ENCODE peak calls at places on chromosomes 2 and 18, in seven cellular contexts. One of them, this sample, is unnamed. For H3K4me1, the result is how much of the 10 kb centered on the place peaks cover.

GRCh38 chr2:71743995-71744675 is 290.8 kb downstream of the DYSF start:
- DNase-seq in upper lobe of right lung: no peak
- DNase-seq in iPS DF 6.9: no peak
- DNase-seq in heart right ventricle: no peak
- DNase-seq in aorta: no peak
- DNase-seq in left ventricle myocardium inferior: no peak
- DNase-seq in effector memory CD4-positive, alpha-beta T cell: no peak
- DNase-seq in this sample: no peak

GRCh38 chr2:101558740-101559508 is 84.0 kb upstream of the RFX8 start:
- DNase-seq in effector memory CD4-positive, alpha-beta T cell: no peak
- DNase-seq in left ventricle myocardium inferior: no peak
- DNase-seq in heart right ventricle: peak
- DNase-seq in iPS DF 6.9: no peak
- DNase-seq in upper lobe of right lung: no peak
- DNase-seq in aorta: no peak
- DNase-seq in this sample: no peak

GRCh38 chr2:170271340-170271739 is 93.4 kb downstream of the MYO3B start:
- DNase-seq in upper lobe of right lung: no peak
- DNase-seq in left ventricle myocardium inferior: peak
- DNase-seq in effector memory CD4-positive, alpha-beta T cell: no peak
- DNase-seq in heart right ventricle: no peak
- DNase-seq in aorta: no peak
- DNase-seq in iPS DF 6.9: no peak
- DNase-seq in this sample: peak

GRCh38 chr2:20684581-20685063 is 17.7 kb downstream of the GDF7 start:
- DNase-seq in effector memory CD4-positive, alpha-beta T cell: no peak
- DNase-seq in upper lobe of right lung: no peak
- DNase-seq in left ventricle myocardium inferior: no peak
- DNase-seq in heart right ventricle: no peak
- DNase-seq in aorta: no peak
- DNase-seq in iPS DF 6.9: no peak
- DNase-seq in this sample: no peak

GRCh38 chr2:178777577-178777976 is 29.6 kb downstream of the TTN start:
- DNase-seq in iPS DF 6.9: no peak
- DNase-seq in aorta: no peak
- DNase-seq in left ventricle myocardium inferior: no peak
- DNase-seq in effector memory CD4-positive, alpha-beta T cell: no peak
- DNase-seq in heart right ventricle: no peak
- DNase-seq in upper lobe of right lung: no peak
- DNase-seq in this sample: no peak

GRCh38 chr2:72138921-72139381 is 8.7 kb downstream of the CYP26B1 start:
- DNase-seq in upper lobe of right lung: no peak
- DNase-seq in heart right ventricle: no peak
- DNase-seq in effector memory CD4-positive, alpha-beta T cell: no peak
- DNase-seq in iPS DF 6.9: no peak
- DNase-seq in aorta: peak
- DNase-seq in left ventricle myocardium inferior: peak
- DNase-seq in this sample: peak

GRCh38 chr2:74935883-74936483 is 22.5 kb upstream of the POLE4 start:
- DNase-seq in left ventricle myocardium inferior: no peak
- DNase-seq in iPS DF 6.9: no peak
- DNase-seq in effector memory CD4-positive, alpha-beta T cell: no peak
- DNase-seq in heart right ventricle: no peak
- DNase-seq in aorta: no peak
- DNase-seq in upper lobe of right lung: no peak
- DNase-seq in this sample: no peak

GRCh38 chr2:188444106-188444835 is 152.6 kb downstream of the GULP1 start:
- DNase-seq in iPS DF 6.9: no peak
- DNase-seq in left ventricle myocardium inferior: no peak
- DNase-seq in heart right ventricle: no peak
- DNase-seq in aorta: no peak
- DNase-seq in effector memory CD4-positive, alpha-beta T cell: no peak
- DNase-seq in upper lobe of right lung: no peak
- DNase-seq in this sample: no peak

GRCh38 chr2:239540174-239540573 is 139.4 kb upstream of the HDAC4 start:
- DNase-seq in effector memory CD4-positive, alpha-beta T cell: no peak
- DNase-seq in heart right ventricle: no peak
- DNase-seq in left ventricle myocardium inferior: no peak
- DNase-seq in upper lobe of right lung: peak
- DNase-seq in aorta: peak
- DNase-seq in iPS DF 6.9: no peak
- DNase-seq in this sample: no peak

GRCh38 chr2:144426981-144427479 is 92.9 kb downstream of the ZEB2 start:
- DNase-seq in effector memory CD4-positive, alpha-beta T cell: no peak
- DNase-seq in heart right ventricle: no peak
- DNase-seq in upper lobe of right lung: no peak
- DNase-seq in left ventricle myocardium inferior: no peak
- DNase-seq in iPS DF 6.9: no peak
- DNase-seq in aorta: no peak
- DNase-seq in this sample: no peak

GRCh38 chr2:112629224-112629623 is 16.5 kb upstream of the SLC20A1 start:
- DNase-seq in upper lobe of right lung: no peak
- DNase-seq in iPS DF 6.9: no peak
- DNase-seq in heart right ventricle: no peak
- DNase-seq in aorta: no peak
- DNase-seq in effector memory CD4-positive, alpha-beta T cell: no peak
- DNase-seq in left ventricle myocardium inferior: no peak
- DNase-seq in this sample: no peak

GRCh38 chr2:112630268-112630667 is 15.5 kb upstream of the SLC20A1 start:
- DNase-seq in effector memory CD4-positive, alpha-beta T cell: no peak
- DNase-seq in iPS DF 6.9: no peak
- DNase-seq in left ventricle myocardium inferior: no peak
- DNase-seq in upper lobe of right lung: peak
- DNase-seq in aorta: no peak
- DNase-seq in heart right ventricle: no peak
- DNase-seq in this sample: no peak

GRCh38 chr2:112627060-112628040 is 18.4 kb upstream of the SLC20A1 start:
- DNase-seq in heart right ventricle: peak
- DNase-seq in effector memory CD4-positive, alpha-beta T cell: no peak
- DNase-seq in iPS DF 6.9: no peak
- DNase-seq in left ventricle myocardium inferior: peak
- DNase-seq in upper lobe of right lung: peak
- DNase-seq in aorta: no peak
- DNase-seq in this sample: peak

GRCh38 chr2:112626604-112627059 is 19.1 kb upstream of the SLC20A1 start:
- DNase-seq in effector memory CD4-positive, alpha-beta T cell: peak
- DNase-seq in heart right ventricle: peak
- DNase-seq in left ventricle myocardium inferior: peak
- DNase-seq in aorta: peak
- DNase-seq in iPS DF 6.9: no peak
- DNase-seq in upper lobe of right lung: peak
- DNase-seq in this sample: peak

DNA sequence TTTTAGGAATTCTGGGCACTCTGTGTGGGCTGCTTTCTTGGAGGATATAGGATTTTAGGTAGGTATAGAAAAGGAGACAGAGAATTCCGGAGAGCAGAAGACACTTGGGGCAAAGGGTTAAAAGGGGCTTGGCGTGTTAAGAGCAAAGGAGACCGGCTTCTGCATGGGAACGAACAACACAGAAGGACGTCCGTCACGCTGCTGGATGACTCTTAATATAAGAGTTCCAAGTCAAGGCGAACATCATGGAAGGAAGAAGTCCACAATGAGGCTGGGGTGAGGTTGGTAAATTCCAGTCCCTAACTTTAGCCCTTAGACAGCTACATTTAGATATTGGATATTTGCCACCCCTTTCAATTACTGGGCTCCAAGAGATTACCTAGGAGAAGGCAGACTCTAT is 15.9 kb upstream of the SLC20A1 start:
- DNase-seq in left ventricle myocardium inferior: no peak
- DNase-seq in aorta: no peak
- DNase-seq in effector memory CD4-positive, alpha-beta T cell: no peak
- DNase-seq in heart right ventricle: no peak
- DNase-seq in upper lobe of right lung: no peak
- DNase-seq in iPS DF 6.9: no peak
- DNase-seq in this sample: no peak
- H3K4me1 ChIP-seq in left ventricle myocardium inferior: under half
- H3K4me1 ChIP-seq in aorta: under half
- H3K4me1 ChIP-seq in effector memory CD4-positive, alpha-beta T cell: under half
- H3K4me1 ChIP-seq in heart right ventricle: under half
- H3K4me1 ChIP-seq in upper lobe of right lung: under half
- H3K4me1 ChIP-seq in iPS DF 6.9: under half
- H3K4me1 ChIP-seq in this sample: under half

GRCh38 chr18:45320724-45321123 is 294.6 kb upstream of the SLC14A2 start:
- DNase-seq in iPS DF 6.9: no peak
- DNase-seq in effector memory CD4-positive, alpha-beta T cell: no peak
- DNase-seq in heart right ventricle: no peak
- DNase-seq in upper lobe of right lung: no peak
- DNase-seq in aorta: no peak
- DNase-seq in left ventricle myocardium inferior: no peak
- DNase-seq in this sample: no peak
- H3K27ac ChIP-seq in iPS DF 6.9: no peak
- H3K27ac ChIP-seq in effector memory CD4-positive, alpha-beta T cell: no peak
- H3K27ac ChIP-seq in heart right ventricle: no peak
- H3K27ac ChIP-seq in upper lobe of right lung: no peak
- H3K27ac ChIP-seq in aorta: no peak
- H3K27ac ChIP-seq in left ventricle myocardium inferior: peak
- H3K27ac ChIP-seq in this sample: no peak

GRCh38 chr2:46705663-46706062 is 209.9 kb downstream of the MCFD2 start:
- DNase-seq in aorta: no peak
- DNase-seq in iPS DF 6.9: no peak
- DNase-seq in heart right ventricle: no peak
- DNase-seq in effector memory CD4-positive, alpha-beta T cell: no peak
- DNase-seq in left ventricle myocardium inferior: no peak
- DNase-seq in upper lobe of right lung: no peak
- DNase-seq in this sample: no peak
- H3K4me1 ChIP-seq in aorta: under half
- H3K4me1 ChIP-seq in iPS DF 6.9: under half
- H3K4me1 ChIP-seq in heart right ventricle: half or more
- H3K4me1 ChIP-seq in effector memory CD4-positive, alpha-beta T cell: under half
- H3K4me1 ChIP-seq in left ventricle myocardium inferior: half or more
- H3K4me1 ChIP-seq in upper lobe of right lung: half or more
- H3K4me1 ChIP-seq in this sample: under half

GRCh38 chr18:49137585-49137984 is 186.8 kb upstream of the SMAD7 start:
- DNase-seq in aorta: no peak
- DNase-seq in upper lobe of right lung: no peak
- DNase-seq in heart right ventricle: no peak
- DNase-seq in left ventricle myocardium inferior: no peak
- DNase-seq in iPS DF 6.9: no peak
- DNase-seq in effector memory CD4-positive, alpha-beta T cell: no peak
- DNase-seq in this sample: no peak

GRCh38 chr18:49137093-49137492 is 186.3 kb upstream of the SMAD7 start:
- DNase-seq in upper lobe of right lung: no peak
- DNase-seq in heart right ventricle: peak
- DNase-seq in iPS DF 6.9: no peak
- DNase-seq in aorta: no peak
- DNase-seq in left ventricle myocardium inferior: no peak
- DNase-seq in effector memory CD4-positive, alpha-beta T cell: no peak
- DNase-seq in this sample: no peak

GRCh38 chr18:49135871-49136270 is 185.1 kb upstream of the SMAD7 start:
- DNase-seq in iPS DF 6.9: no peak
- DNase-seq in aorta: no peak
- DNase-seq in upper lobe of right lung: no peak
- DNase-seq in heart right ventricle: no peak
- DNase-seq in left ventricle myocardium inferior: no peak
- DNase-seq in effector memory CD4-positive, alpha-beta T cell: no peak
- DNase-seq in this sample: no peak

DNA sequence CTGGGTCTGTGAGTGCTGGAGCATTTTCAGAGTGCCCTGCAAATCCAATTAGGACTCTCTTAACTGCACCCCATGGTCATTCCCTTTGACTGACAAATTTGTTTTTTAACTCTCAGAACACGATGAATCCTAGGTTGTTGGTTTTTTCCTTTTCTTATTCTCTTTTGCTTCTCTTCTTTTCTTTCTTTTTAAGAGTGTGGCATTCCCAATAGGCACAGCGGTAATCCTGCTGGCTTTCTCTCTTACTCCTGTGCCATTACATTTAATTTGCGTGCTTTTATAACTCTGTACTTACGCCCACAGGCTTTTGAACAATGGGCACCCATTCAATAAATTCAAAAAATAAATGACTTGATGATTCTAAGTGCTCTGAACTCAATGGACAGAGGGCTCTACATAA is 189.0 kb upstream of the SMAD7 start:
- DNase-seq in aorta: no peak
- DNase-seq in iPS DF 6.9: no peak
- DNase-seq in upper lobe of right lung: no peak
- DNase-seq in left ventricle myocardium inferior: no peak
- DNase-seq in effector memory CD4-positive, alpha-beta T cell: no peak
- DNase-seq in heart right ventricle: no peak
- DNase-seq in this sample: no peak
- H3K27ac ChIP-seq in aorta: no peak
- H3K27ac ChIP-seq in iPS DF 6.9: no peak
- H3K27ac ChIP-seq in upper lobe of right lung: no peak
- H3K27ac ChIP-seq in left ventricle myocardium inferior: no peak
- H3K27ac ChIP-seq in effector memory CD4-positive, alpha-beta T cell: no peak
- H3K27ac ChIP-seq in heart right ventricle: no peak
- H3K27ac ChIP-seq in this sample: no peak

GRCh38 chr18:27564066-27564465 is 379.0 kb upstream of the CHST9 start:
- DNase-seq in heart right ventricle: no peak
- DNase-seq in left ventricle myocardium inferior: no peak
- DNase-seq in effector memory CD4-positive, alpha-beta T cell: no peak
- DNase-seq in iPS DF 6.9: no peak
- DNase-seq in aorta: no peak
- DNase-seq in upper lobe of right lung: no peak
- DNase-seq in this sample: peak

DNA sequence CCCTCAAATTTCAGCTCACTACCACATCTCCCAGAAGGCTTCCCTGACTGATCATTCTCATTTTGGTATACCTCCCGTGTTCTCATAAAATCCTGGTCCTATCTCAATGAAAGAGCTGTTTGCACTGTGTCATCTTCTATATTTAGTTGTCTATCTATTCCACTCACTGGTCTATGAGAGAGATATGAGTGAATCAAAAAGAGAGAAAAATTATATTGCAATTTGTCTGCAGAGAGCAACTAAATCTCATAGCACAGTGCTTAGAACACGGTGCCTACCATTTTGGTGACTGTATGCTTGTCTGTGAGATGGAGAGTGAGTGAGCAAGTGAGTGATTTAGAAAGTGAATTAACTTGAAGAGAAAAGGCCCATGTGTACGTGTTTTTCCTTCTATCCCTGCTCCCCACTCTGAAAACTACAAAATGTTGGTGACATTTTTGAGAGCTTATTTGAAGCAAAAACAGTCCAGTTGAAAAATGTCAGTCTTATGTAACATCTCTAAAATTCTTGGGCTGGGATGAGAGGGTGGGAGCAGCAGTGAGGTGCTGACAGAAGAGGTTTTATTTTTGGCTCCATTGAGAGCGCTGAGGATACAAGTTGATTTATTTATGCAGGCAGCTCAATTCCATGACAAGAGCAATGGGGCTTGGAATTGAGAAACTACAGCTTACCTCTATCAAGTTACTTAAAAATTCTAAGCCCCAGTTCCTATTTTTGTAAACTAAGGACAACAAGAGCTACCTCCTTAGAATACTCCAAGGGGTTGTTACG is 373.5 kb upstream of the CHST9 start:
- DNase-seq in aorta: no peak
- DNase-seq in left ventricle myocardium inferior: no peak
- DNase-seq in upper lobe of right lung: no peak
- DNase-seq in heart right ventricle: no peak
- DNase-seq in iPS DF 6.9: no peak
- DNase-seq in effector memory CD4-positive, alpha-beta T cell: no peak
- DNase-seq in this sample: no peak
- H3K4me1 ChIP-seq in aorta: under half
- H3K4me1 ChIP-seq in left ventricle myocardium inferior: under half
- H3K4me1 ChIP-seq in upper lobe of right lung: under half
- H3K4me1 ChIP-seq in heart right ventricle: under half
- H3K4me1 ChIP-seq in iPS DF 6.9: under half
- H3K4me1 ChIP-seq in effector memory CD4-positive, alpha-beta T cell: under half
- H3K4me1 ChIP-seq in this sample: under half